ENCODE peak calls at places on chromosomes 3 and 15, in four cellular contexts. S, T, U and V are unnamed samples.

GRCh38 chr15:35141743-35142356 is 56.8 kb upstream of the NANOGP8 start:
- DNase-seq in S (no peak), T (no peak), U (no peak), V (peak; percentile 13)

GRCh38 chr3:177561769-177562360 is 364.6 kb upstream of the TBL1XR1 start:
- DNase-seq in S (no peak), T (no peak), U (no peak), V (no peak)

GRCh38 chr15:30962659-30963058 is 28.8 kb downstream of the MTMR10 start:
- DNase-seq in S (no peak), T (no peak), U (no peak), V (no peak)

GRCh38 chr3:101077361-101078011 is 84.3 kb upstream of the ABI3BP start:
- DNase-seq in S (no peak), T (no peak), U (no peak), V (peak; percentile 70)

GRCh38 chr3:43867673-43868072 is 176.9 kb downstream of the ABHD5 start:
- DNase-seq in S (no peak), T (no peak), U (no peak), V (peak; percentile 35)

GRCh38 chr3:79587150-79587549 is 180.6 kb downstream of the ROBO1 start:
- DNase-seq in S (no peak), T (no peak), U (no peak), V (no peak)

GRCh38 chr3:72492240-72492639 is 356.0 kb downstream of the SHQ1 start:
- DNase-seq in S (peak; percentile 72), T (no peak), U (no peak), V (peak; percentile 89)

GRCh38 chr3:170306015-170306414 is 51.5 kb upstream of the SKIL start:
- DNase-seq in S (no peak), T (no peak), U (no peak), V (no peak)